ENCODE peak calls at places on chromosome 17, in five cellular contexts. G is GM03348; C is stimulated activated naive CD8-positive, alpha-beta T cell treated with anti-CD3 and anti-CD28 coated beads, Interleukin-15, amount 100 ng/mL, for 72 hours; T is T-helper 1 cell; J is stimulated activated CD8-positive, alpha-beta memory T cell treated with anti-CD3 and anti-CD28 coated beads, Interleukin-7, amount 100 ng/mL, for 24 hours. F is an unnamed sample.

GRCh38 chr17:79201536-79202227 is 127.1 kb downstream of the ENGASE start:
- DNase-seq in G (peak), C (no peak), T (no peak), J (no peak), F (no peak)

GRCh38 chr17:59165933-59166342 is 10.4 kb downstream of the PRR11 start:
- DNase-seq in G (peak), C (no peak), T (peak), J (no peak), F (no peak)

GRCh38 chr17:39064814-39065213 is 86.6 kb downstream of the PLXDC1 start:
- DNase-seq in G (peak), C (no peak), T (no peak), J (no peak), F (no peak)

GRCh38 chr17:47994714-47995113 is 23.8 kb downstream of the CDK5RAP3 start:
- DNase-seq in G (no peak), C (no peak), T (no peak), J (no peak), F (no peak)

GRCh38 chr17:62870581-62870964 is 62.5 kb upstream of the MARCHF10 start:
- DNase-seq in G (no peak), C (no peak), T (no peak), J (no peak), F (no peak)

GRCh38 chr17:82892869-82893565 is 53.2 kb upstream of the ZNF750 start:
- DNase-seq in G (no peak), C (peak), T (peak), J (peak), F (no peak)

GRCh38 chr17:8326591-8327583 is 12.8 kb upstream of the ODF4 start:
- DNase-seq in G (peak), C (peak), T (no peak), J (no peak), F (no peak)

GRCh38 chr17:32275060-32276042 is 9.7 kb downstream of the RHBDL3 start:
- DNase-seq in G (peak), C (no peak), T (no peak), J (no peak), F (no peak)

GRCh38 chr17:45143767-45144198 is 4.5 kb upstream of the HEXIM1 start:
- DNase-seq in G (peak), C (peak), T (no peak), J (no peak), F (peak)

GRCh38 chr17:51257150-51258081 is 2.4 kb downstream of the MBTD1 start:
- DNase-seq in G (no peak), C (no peak), T (no peak), J (no peak), F (no peak)

GRCh38 chr17:57142925-57143324 is 57.9 kb downstream of the AKAP1 start:
- DNase-seq in G (peak), C (no peak), T (no peak), J (no peak), F (no peak)

GRCh38 chr17:28327031-28327607 is 8.1 kb downstream of the TMEM97 start:
- DNase-seq in G (no peak), C (peak), T (peak), J (no peak), F (no peak)

GRCh38 chr17:82888583-82889495 is 49.0 kb upstream of the ZNF750 start:
- DNase-seq in G (no peak), C (no peak), T (no peak), J (no peak), F (peak)

GRCh38 chr17:1271020-1271423 is 778 bp downstream of the BHLHA9 start:
- DNase-seq in G (no peak), C (no peak), T (no peak), J (no peak), F (no peak)

GRCh38 chr17:58513391-58513912 is 986 bp downstream of the MTMR4 start:
- DNase-seq in G (no peak), C (peak), T (no peak), J (no peak), F (no peak)

GRCh38 chr17:17783121-17783824 is 53.5 kb downstream of the SREBF1 start:
- DNase-seq in G (peak), C (peak), T (peak), J (peak), F (peak)

GRCh38 chr17:45639297-45639849 is 144.7 kb upstream of the CRHR1 start:
- DNase-seq in G (no peak), C (no peak), T (no peak), J (no peak), F (no peak)

GRCh38 chr17:73544333-73544732 is 99.9 kb downstream of the SDK2 start:
- DNase-seq in G (no peak), C (no peak), T (no peak), J (no peak), F (no peak)

GRCh38 chr17:55454906-55455474 is 33.4 kb upstream of the MMD start:
- DNase-seq in G (peak), C (no peak), T (no peak), J (no peak), F (peak)

GRCh38 chr17:2214047-2214717 is 89.4 kb downstream of the SMG6 start:
- DNase-seq in G (peak), C (no peak), T (no peak), J (no peak), F (no peak)

GRCh38 chr17:5585814-5586558 is 1.7 kb upstream of the NLRP1 start:
- DNase-seq in G (no peak), C (peak), T (peak), J (no peak), F (no peak)

GRCh38 chr17:61335105-61335844 is 64.4 kb upstream of the TBX2 start:
- DNase-seq in G (no peak), C (no peak), T (no peak), J (no peak), F (no peak)

F was measured in prostate gland.